ENCODE peak calls at places on chromosomes 11 and 22, in four cellular contexts. N is WTC11, P is GM12878, H is HepG2. J is an unnamed sample.

GRCh38 chr11:35618497-35619029 is 303 bp downstream of the FJX1 start:
- DNase-seq in N (no peak), P (no peak), H (no peak), J (peak)

GRCh38 chr11:29124436-29124835 is 892.4 kb downstream of the KCNA4 start:
- DNase-seq in N (no peak), P (no peak), H (no peak), J (no peak)

GRCh38 chr11:128741511-128741910 is 47.6 kb downstream of the FLI1 start:
- DNase-seq in N (no peak), P (no peak), H (no peak), J (no peak)

GRCh38 chr11:118398797-118399564 is 2.4 kb upstream of the ATP5MG start:
- DNase-seq in N (no peak), P (no peak), H (no peak), J (no peak)

GRCh38 chr11:126083829-126084607 is 21.4 kb upstream of the CDON start:
- DNase-seq in N (no peak), P (no peak), H (no peak), J (no peak)

GRCh38 chr11:75475767-75476650 is 43.0 kb upstream of the KLHL35 start:
- DNase-seq in N (no peak), P (no peak), H (no peak), J (peak)

GRCh38 chr11:11407065-11407737 is 54.2 kb upstream of the CSNK2A3 start:
- DNase-seq in N (no peak), P (no peak), H (no peak), J (no peak)

GRCh38 chr11:44627911-44628729 is 62.7 kb downstream of the CD82 start:
- DNase-seq in N (no peak), P (no peak), H (no peak), J (no peak)

GRCh38 chr22:37278261-37278660 is 4.0 kb upstream of the CYTH4 start:
- DNase-seq in N (no peak), P (no peak), H (no peak), J (no peak)

GRCh38 chr22:44400763-44401060 is 88.0 kb upstream of the SHISAL1 start:
- DNase-seq in N (no peak), P (no peak), H (no peak), J (no peak)

GRCh38 chr22:44724416-44724815 is 22.4 kb downstream of the PRR5 start:
- DNase-seq in N (no peak), P (no peak), H (no peak), J (no peak)

GRCh38 chr11:114160884-114161283 is 101.4 kb downstream of the ZBTB16 start:
- DNase-seq in N (no peak), P (no peak), H (no peak), J (no peak)

GRCh38 chr11:111513240-111513605 is 1.0 kb upstream of the BTG4 start:
- DNase-seq in N (no peak), P (no peak), H (no peak), J (no peak)

GRCh38 chr11:45161252-45162063 is 15.0 kb downstream of the PRDM11 start:
- DNase-seq in N (no peak), P (no peak), H (no peak), J (no peak)

GRCh38 chr11:86456075-86456939 is 81.6 kb downstream of the CCDC81 start:
- DNase-seq in N (peak), P (peak), H (peak), J (peak)

GRCh38 chr11:46246514-46246913 is 30.9 kb upstream of the CREB3L1 start:
- DNase-seq in N (no peak), P (no peak), H (no peak), J (no peak)

GRCh38 chr11:64304032-64304315 is 1.4 kb upstream of the ESRRA start:
- DNase-seq in N (no peak), P (no peak), H (no peak), J (no peak)

GRCh38 chr11:44568358-44568705 is 2.9 kb downstream of the CD82 start:
- DNase-seq in N (no peak), P (no peak), H (no peak), J (no peak)

GRCh38 chr22:37661160-37661924 is 2.8 kb downstream of the PDXP start:
- DNase-seq in N (no peak), P (no peak), H (peak), J (no peak)

GRCh38 chr11:134033276-134033675 is 35.6 kb upstream of the JAM3 start:
- DNase-seq in N (no peak), P (no peak), H (no peak), J (no peak)

GRCh38 chr11:111440416-111441205 is 61.5 kb upstream of the POU2AF1 start:
- DNase-seq in N (no peak), P (no peak), H (no peak), J (no peak)

GRCh38 chr11:134275534-134276395 is at the start of gene GLB1L3:
- DNase-seq in N (peak), P (no peak), H (no peak), J (peak)

GRCh38 chr11:64138413-64138812 is 27.5 kb downstream of the MACROD1 start:
- DNase-seq in N (no peak), P (no peak), H (no peak), J (no peak)

GRCh38 chr11:72576196-72576595 is 98.0 kb downstream of the PDE2A start:
- DNase-seq in N (no peak), P (no peak), H (no peak), J (no peak)

GRCh38 chr11:73236879-73237278 is 18.8 kb downstream of the P2RY2 start:
- DNase-seq in N (peak), P (no peak), H (peak), J (peak)

GRCh38 chr22:17997456-17997855 is 26.9 kb downstream of the MICAL3 start:
- DNase-seq in N (no peak), P (no peak), H (no peak), J (no peak)

GRCh38 chr11:34860034-34860433 is 56.1 kb downstream of the APIP start:
- DNase-seq in N (no peak), P (no peak), H (no peak), J (no peak)

GRCh38 chr11:14577835-14578529 is 57.8 kb upstream of the PSMA1 start:
- DNase-seq in N (no peak), P (no peak), H (no peak), J (no peak)

GRCh38 chr11:2302844-2303626 is 1.2 kb downstream of the TSPAN32 start:
- DNase-seq in N (no peak), P (no peak), H (no peak), J (no peak)

GRCh38 chr11:57345555-57346151 is 7.5 kb downstream of the P2RX3 start:
- DNase-seq in N (peak), P (no peak), H (peak), J (peak)

GRCh38 chr22:19874307-19875060 is 19.8 kb upstream of the GNB1L start:
- DNase-seq in N (peak), P (no peak), H (no peak), J (no peak)

GRCh38 chr11:46570790-46571398 is 22.9 kb downstream of the AMBRA1 start:
- DNase-seq in N (no peak), P (no peak), H (no peak), J (no peak)

GRCh38 chr22:46295277-46295971 is 1.2 kb upstream of the GTSE1 start:
- DNase-seq in N (no peak), P (no peak), H (no peak), J (peak)

GRCh38 chr11:62556872-62557631 is 10.4 kb upstream of the AHNAK start:
- DNase-seq in N (no peak), P (peak), H (no peak), J (peak)

GRCh38 chr11:26344647-26345046 is 12.7 kb downstream of the ANO3 start:
- DNase-seq in N (no peak), P (no peak), H (no peak), J (no peak)

GRCh38 chr11:122696662-122697061 is 41.1 kb downstream of the UBASH3B start:
- DNase-seq in N (no peak), P (no peak), H (no peak), J (peak)

GRCh38 chr11:96152623-96153022 is 190.4 kb downstream of the MAML2 start:
- DNase-seq in N (no peak), P (no peak), H (no peak), J (no peak)

GRCh38 chr11:17554487-17554886 is 7.4 kb downstream of the OTOG start:
- DNase-seq in N (no peak), P (no peak), H (no peak), J (peak)

GRCh38 chr11:31959711-31960110 is 131.2 kb upstream of the RCN1 start:
- DNase-seq in N (no peak), P (no peak), H (no peak), J (no peak)
- TF ChIP-seq CBFB in N (no peak), P (no peak), H (no peak), J (no peak)

GRCh38 chr11:65586676-65587075 is 8.9 kb downstream of the KCNK7 start:
- DNase-seq in N (peak), P (no peak), H (no peak), J (no peak)
- TF ChIP-seq CBFB in N (no peak), P (no peak), H (no peak), J (no peak)

GRCh38 chr11:18612394-18612793 is 12.8 kb downstream of the MISFA start:
- DNase-seq in N (no peak), P (no peak), H (no peak), J (no peak)

GRCh38 chr11:18617688-18618340 is 16.3 kb downstream of the SPTY2D1 start:
- DNase-seq in N (no peak), P (peak), H (no peak), J (no peak)

GRCh38 chr11:18614667-18615066 is 15.1 kb downstream of the MISFA start:
- DNase-seq in N (no peak), P (no peak), H (no peak), J (no peak)

GRCh38 chr11:18618341-18619025 is 15.7 kb downstream of the SPTY2D1 start:
- DNase-seq in N (no peak), P (no peak), H (no peak), J (no peak)

GRCh38 chr11:18615628-18616392 is 16.2 kb downstream of the MISFA start:
- DNase-seq in N (no peak), P (peak), H (no peak), J (no peak)
- TF ChIP-seq CBFB in N (no peak), P (no peak), H (no peak), J (no peak)

GRCh38 chr11:71310184-71310583 is 57.8 kb upstream of the SHANK2 start:
- DNase-seq in N (no peak), P (peak), H (no peak), J (no peak)

GRCh38 chr11:71309611-71310010 is 57.2 kb upstream of the SHANK2 start:
- DNase-seq in N (no peak), P (no peak), H (no peak), J (peak)

GRCh38 chr11:71311176-71311925 is 59.0 kb upstream of the SHANK2 start:
- DNase-seq in N (no peak), P (no peak), H (no peak), J (no peak)

GRCh38 chr11:71309181-71309580 is 56.8 kb upstream of the SHANK2 start:
- DNase-seq in N (no peak), P (no peak), H (no peak), J (no peak)

DNA sequence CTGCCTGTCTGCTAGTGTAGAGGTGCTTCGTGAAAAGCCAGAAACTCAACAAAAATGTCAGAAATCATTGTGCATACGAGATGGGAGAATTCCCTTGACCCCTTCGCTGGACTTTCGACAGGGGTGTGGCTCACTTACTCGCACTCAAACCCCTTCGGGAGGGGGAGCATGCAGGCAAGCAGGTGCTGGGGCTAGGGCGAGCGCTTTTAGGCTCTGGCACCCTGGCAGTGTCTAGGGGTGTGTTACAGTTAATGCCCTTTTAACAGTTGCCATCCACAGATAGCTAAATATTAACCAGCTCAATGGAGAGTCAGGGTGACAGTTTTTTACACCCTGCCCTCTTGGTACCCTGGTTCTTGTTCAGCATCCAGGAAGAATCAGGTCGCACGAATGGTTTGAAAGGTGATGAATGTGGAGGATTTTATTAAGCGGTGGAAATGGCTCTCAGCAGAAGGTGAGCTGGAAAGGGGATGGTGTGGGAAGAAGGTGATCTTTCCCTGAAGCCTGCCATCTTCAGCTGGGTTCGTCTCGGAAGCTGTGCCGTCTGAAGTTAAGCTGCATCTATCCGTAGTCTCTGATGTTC is 59.6 kb upstream of the SHANK2 start:
- DNase-seq in N (no peak), P (no peak), H (no peak), J (no peak)
- TF ChIP-seq CBFB in N (no peak), P (no peak), H (no peak), J (no peak)

DNA sequence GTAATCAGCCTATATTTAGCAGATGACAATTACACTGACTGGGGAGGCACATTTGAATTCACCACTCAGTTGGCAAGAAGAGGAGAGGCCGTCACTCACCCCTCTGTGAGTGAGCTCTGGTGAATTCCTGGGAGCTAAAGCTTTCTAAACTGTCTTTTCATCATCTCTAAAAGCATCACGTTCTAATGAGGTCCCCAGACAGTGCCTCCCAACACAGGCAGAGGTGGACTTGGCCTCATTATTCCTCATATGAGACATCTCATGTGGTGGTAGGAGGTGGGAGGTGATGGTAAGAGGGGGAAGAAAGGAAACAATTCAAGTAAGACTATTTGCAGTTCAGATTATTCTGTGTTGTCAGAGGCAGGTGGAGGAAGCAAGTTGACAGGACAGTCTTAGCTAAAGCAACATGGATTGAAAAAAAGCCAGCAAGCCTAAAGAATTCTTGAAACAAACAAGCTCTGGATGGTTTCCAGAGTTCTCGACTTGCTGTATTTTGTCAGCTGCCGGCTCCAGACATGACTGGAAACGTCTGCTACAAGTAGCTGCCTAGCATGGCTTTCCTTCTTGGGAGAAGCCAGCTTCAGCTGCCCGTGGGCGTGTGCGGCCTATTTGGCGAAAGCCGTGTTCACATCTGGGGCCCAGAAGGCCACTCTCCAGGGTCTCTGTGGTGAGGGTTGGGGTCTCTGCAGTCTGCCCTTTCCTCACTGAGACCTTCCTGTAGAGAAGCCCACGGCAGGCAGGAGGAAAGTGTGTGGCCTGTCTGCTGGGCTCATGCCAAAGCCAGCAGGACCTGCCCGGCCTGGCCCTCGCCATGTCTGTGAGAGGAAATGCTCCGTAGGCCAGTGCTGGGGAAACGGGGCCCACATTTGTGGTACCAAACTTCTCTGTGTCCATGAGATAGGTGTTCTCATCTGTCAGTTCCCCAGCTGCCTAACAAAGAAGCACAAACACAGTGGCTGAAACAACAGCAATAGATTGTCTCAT is 772.0 kb downstream of the TBC1D22A start:
- DNase-seq in N (no peak), P (no peak), H (no peak), J (no peak)
- TF ChIP-seq CBFB in N (no peak), P (no peak), H (no peak), J (no peak)

GRCh38 chr11:69447786-69448185 is 33.7 kb upstream of the LINC01488 start:
- DNase-seq in N (no peak), P (no peak), H (no peak), J (no peak)

GRCh38 chr11:69450857-69451220 is 30.6 kb upstream of the LINC01488 start:
- DNase-seq in N (no peak), P (no peak), H (no peak), J (no peak)

GRCh38 chr11:69448471-69449284 is 32.8 kb upstream of the LINC01488 start:
- DNase-seq in N (no peak), P (no peak), H (no peak), J (peak)

GRCh38 chr11:69450064-69450856 is 31.2 kb upstream of the LINC01488 start:
- DNase-seq in N (no peak), P (no peak), H (no peak), J (no peak)

GRCh38 chr11:69449320-69450063 is 32.0 kb upstream of the LINC01488 start:
- DNase-seq in N (no peak), P (no peak), H (peak), J (peak)
- TF ChIP-seq CBFB in N (no peak), P (no peak), H (no peak), J (no peak)

J was measured in K562.